ENCODE peak calls at places on chromosome 18, in ten cellular contexts. C is NAMALWA; G is GM10248; K is brain pericyte; O is endodermal cell; B is HEK293T; X is HTR-8/SVneo; A is adrenal gland; D is activated T-cell treated with anti-CD3 and anti-CD28 coated beads, Interleukin-2, amount 50 U/mL, for 24 hours; Q is RPMI7951. R is an unnamed sample.

GRCh38 chr18:9101730-9102390 is 639 bp upstream of the NDUFV2 start:
- DNase-seq in O (no peak), X (peak), A (no peak), D (no peak), K (no peak), B (no peak), Q (peak), C (peak), G (peak), R (no peak)

GRCh38 chr18:332721-333513 is 65.1 kb upstream of the THOC1 start:
- DNase-seq in C (no peak), O (no peak), B (no peak), Q (peak), K (peak), X (no peak), A (no peak), G (no peak), D (no peak), R (no peak)

GRCh38 chr18:65990944-65991708 is 240.3 kb downstream of the CDH7 start:
- DNase-seq in B (no peak), C (no peak), D (no peak), X (no peak), K (no peak), A (no peak), Q (no peak), G (no peak), O (no peak), R (no peak)

GRCh38 chr18:21123290-21123926 is 11.8 kb upstream of the ROCK1 start:
- DNase-seq in A (no peak), C (no peak), O (no peak), Q (no peak), K (no peak), X (no peak), B (no peak), D (no peak), G (no peak), R (no peak)

GRCh38 chr18:44742741-44743311 is 62.1 kb downstream of the SETBP1 start:
- DNase-seq in C (no peak), X (no peak), G (no peak), D (no peak), K (peak), B (no peak), O (no peak), Q (peak), A (peak), R (no peak)

GRCh38 chr18:55588001-55588875 is at the start of gene TCF4:
- DNase-seq in Q (peak), C (peak), A (peak), X (peak), D (peak), G (peak), O (peak), B (peak), K (no peak), R (no peak)

GRCh38 chr18:62585274-62586147 is 62.7 kb downstream of the ZCCHC2 start:
- DNase-seq in D (peak), K (no peak), O (no peak), X (no peak), G (no peak), B (no peak), Q (no peak), A (no peak), C (no peak), R (no peak)

GRCh38 chr18:70329076-70329475 is 40.2 kb downstream of the SOCS6 start:
- DNase-seq in A (no peak), B (no peak), D (no peak), X (no peak), G (no peak), C (no peak), K (no peak), O (no peak), Q (no peak), R (no peak)

GRCh38 chr18:35949903-35950627 is 22.4 kb upstream of the RMP24 start:
- DNase-seq in D (peak), B (peak), O (peak), Q (peak), A (peak), C (peak), X (peak), G (peak), K (peak), R (no peak)

GRCh38 chr18:35178260-35178659 is 62.6 kb upstream of the ZNF397 start:
- DNase-seq in K (no peak), X (no peak), O (no peak), G (no peak), A (peak), D (no peak), B (no peak), Q (peak), C (no peak), R (no peak)

GRCh38 chr18:76056467-76057194 is 438.4 kb downstream of the ZNF516 start:
- DNase-seq in D (no peak), Q (no peak), A (peak), G (no peak), C (no peak), K (no peak), B (no peak), X (no peak), O (no peak), R (no peak)

GRCh38 chr18:60448487-60449267 is 76.1 kb upstream of the MC4R start:
- DNase-seq in B (no peak), A (no peak), Q (no peak), O (peak), G (no peak), K (no peak), X (no peak), C (no peak), D (no peak), R (no peak)

GRCh38 chr18:22398464-22398863 is 19.3 kb downstream of the CTAGE1 start:
- DNase-seq in O (no peak), C (no peak), G (no peak), X (no peak), D (no peak), Q (no peak), A (no peak), K (no peak), B (no peak), R (no peak)

GRCh38 chr18:77209587-77209986 is 40.1 kb upstream of the GALR1 start:
- DNase-seq in D (no peak), Q (peak), X (no peak), A (no peak), C (no peak), G (no peak), K (no peak), O (no peak), B (no peak), R (no peak)

GRCh38 chr18:26717123-26717522 is 148.4 kb downstream of the AQP4 start:
- DNase-seq in O (peak), A (no peak), B (no peak), G (no peak), D (no peak), X (no peak), C (no peak), K (no peak), Q (no peak), R (no peak)